ENCODE peak calls at places on chromosomes 3 and 15, in four cellular contexts. N, J, T and A are unnamed samples.

GRCh38 chr15:62748175-62748574 is 294.4 kb upstream of the TPM1 start:
- DNase-seq in N (no peak), T (no peak), J (no peak), A (no peak)

GRCh38 chr15:80856809-80857377 is 77.7 kb downstream of the CEMIP start:
- DNase-seq in N (peak; percentile 79), J (no peak), T (no peak), A (peak; percentile 52)

GRCh38 chr3:99323940-99324339 is 314.5 kb upstream of the COL8A1 start:
- DNase-seq in J (no peak), T (no peak), N (no peak), A (no peak)

GRCh38 chr3:157475921-157476395 is 27.3 kb downstream of the VEPH1 start:
- DNase-seq in J (no peak), N (no peak), T (no peak), A (no peak)

GRCh38 chr15:48392356-48392755 is 61.1 kb downstream of the DUT start:
- DNase-seq in J (no peak), T (no peak), N (no peak), A (peak; percentile 54)

GRCh38 chr3:99950921-99951320 is 133.3 kb downstream of the CMSS1 start:
- DNase-seq in N (no peak), T (no peak), J (no peak), A (no peak)

GRCh38 chr3:51735039-51735438 is 28.2 kb downstream of the GRM2 start:
- DNase-seq in N (no peak), J (no peak), T (no peak), A (no peak)

GRCh38 chr3:9552252-9552999 is 1.2 kb downstream of the LHFPL4 start:
- DNase-seq in N (peak; percentile 80), T (no peak), J (peak; percentile 40), A (no peak)

GRCh38 chr3:98114264-98114663 is 16.3 kb upstream of the OR5H1 start:
- DNase-seq in J (no peak), T (no peak), N (no peak), A (no peak)

GRCh38 chr3:108488631-108489030 is 21.8 kb downstream of the MYH15 start:
- DNase-seq in J (no peak), N (no peak), T (no peak), A (no peak)

GRCh38 chr3:152718810-152719209 is 116.1 kb upstream of the P2RY1 start:
- DNase-seq in T (no peak), N (no peak), J (no peak), A (no peak)

GRCh38 chr3:36482259-36482658 is 102.0 kb downstream of the STAC start:
- DNase-seq in N (no peak), J (no peak), T (no peak), A (no peak)

GRCh38 chr3:139780603-139781002 is 102.8 kb upstream of the NMNAT3 start:
- DNase-seq in J (no peak), N (no peak), T (no peak), A (no peak)

GRCh38 chr3:114827495-114827894 is 319.6 kb downstream of the ZBTB20 start:
- DNase-seq in N (no peak), J (no peak), T (no peak), A (peak; percentile 57)

GRCh38 chr3:126911162-126912026 is 71.5 kb upstream of the PLXNA1 start:
- DNase-seq in T (peak; percentile 22), J (no peak), N (peak; percentile 74), A (peak; percentile 76)

GRCh38 chr3:45021524-45021923 is 4.6 kb upstream of the CLEC3B start:
- DNase-seq in J (no peak), N (no peak), T (no peak), A (no peak)

GRCh38 chr3:51799879-51800757 is 21.1 kb upstream of the IQCF6 start:
- DNase-seq in J (no peak), T (no peak), N (no peak), A (peak; percentile 35)

GRCh38 chr3:167940241-167940640 is 155.5 kb downstream of the GOLIM4 start:
- DNase-seq in N (no peak), T (no peak), J (no peak), A (no peak)

GRCh38 chr3:30894521-30895289 is at the start of gene GADL1:
- DNase-seq in T (no peak), N (peak; percentile 80), J (peak; percentile 12), A (no peak)

GRCh38 chr15:94206463-94207167 is 24.7 kb upstream of the MCTP2 start:
- DNase-seq in J (peak; percentile 14), N (no peak), T (no peak), A (no peak)

GRCh38 chr3:11272913-11273574 is 847 bp downstream of the ATG7 start:
- DNase-seq in T (no peak), J (no peak), N (no peak), A (no peak)

GRCh38 chr3:161851941-161852566 is 355.4 kb downstream of the OTOL1 start:
- DNase-seq in T (no peak), J (no peak), N (peak; percentile 90), A (peak; percentile 33)

GRCh38 chr15:56794150-56794922 is 61.0 kb upstream of the ZNF280D start:
- DNase-seq in J (no peak), N (no peak), T (no peak), A (no peak)

GRCh38 chr3:65861718-65862117 is 177.0 kb downstream of the MAGI1 start:
- DNase-seq in N (no peak), J (no peak), T (no peak), A (no peak)

GRCh38 chr3:97827741-97828471 is 6.1 kb downstream of the CRYBG3 start:
- DNase-seq in J (no peak), T (no peak), N (no peak), A (peak; percentile 74)

GRCh38 chr3:4895848-4896247 is 83.4 kb upstream of the BHLHE40 start:
- DNase-seq in N (no peak), T (no peak), J (no peak), A (no peak)

GRCh38 chr15:68999091-68999490 is 15.4 kb upstream of the NOX5 start:
- DNase-seq in T (no peak), N (no peak), J (no peak), A (no peak)

GRCh38 chr3:72872183-72872582 is 15.7 kb upstream of the GXYLT2 start:
- DNase-seq in N (no peak), T (no peak), J (no peak), A (no peak)

GRCh38 chr3:150970665-150971327 is 1.7 kb downstream of the CLRN1 start:
- DNase-seq in T (no peak), N (no peak), J (no peak), A (no peak)

GRCh38 chr3:72907131-72907697 is 19.4 kb downstream of the GXYLT2 start:
- DNase-seq in J (no peak), T (no peak), N (no peak), A (peak; percentile 48)

GRCh38 chr15:49238342-49238741 is 68.3 kb downstream of the GALK2 start:
- DNase-seq in J (no peak), T (no peak), N (no peak), A (no peak)

GRCh38 chr3:141402476-141403171 is 34.3 kb downstream of the ZBTB38 start:
- DNase-seq in N (peak; percentile 94), T (peak; percentile 31), J (peak; percentile 46), A (peak; percentile 70)

GRCh38 chr15:85542895-85543331 is 162.5 kb downstream of the AKAP13 start:
- DNase-seq in J (no peak), T (no peak), N (no peak), A (no peak)

GRCh38 chr15:71691700-71692417 is 118.5 kb upstream of the NR2E3 start:
- DNase-seq in N (no peak), T (no peak), J (no peak), A (no peak)

GRCh38 chr3:11655188-11655928 is 11.6 kb upstream of the VGLL4 start:
- DNase-seq in T (no peak), J (no peak), N (no peak), A (no peak)